ENCODE peak calls at places on chromosomes 4 and X, in nine cellular contexts. One of them, this sample, is unnamed.

GRCh38 chr4:88275516-88275915 is 8.8 kb downstream of the PPM1K start:
- DNase-seq in fibroblast of pulmonary artery: no peak
- DNase-seq in thoracic aorta: no peak
- DNase-seq in AG04450: no peak
- DNase-seq in upper lobe of right lung: no peak
- DNase-seq in bronchial epithelial cell: no peak
- DNase-seq in fibroblast of the aortic adventitia: no peak
- DNase-seq in epithelial cell of esophagus: no peak
- DNase-seq in cardiac muscle cell: no peak
- DNase-seq in this sample: no peak

GRCh38 chrX:133323450-133323849 is 91.8 kb downstream of the GPC4 start:
- DNase-seq in bronchial epithelial cell: peak
- DNase-seq in epithelial cell of esophagus: peak
- DNase-seq in cardiac muscle cell: no peak
- DNase-seq in fibroblast of pulmonary artery: no peak
- DNase-seq in thoracic aorta: no peak
- DNase-seq in AG04450: no peak
- DNase-seq in upper lobe of right lung: no peak
- DNase-seq in fibroblast of the aortic adventitia: no peak
- DNase-seq in this sample: no peak

GRCh38 chrX:20530319-20530979 is 263.7 kb upstream of the RPS6KA3 start:
- DNase-seq in upper lobe of right lung: no peak
- DNase-seq in epithelial cell of esophagus: peak
- DNase-seq in bronchial epithelial cell: peak
- DNase-seq in thoracic aorta: no peak
- DNase-seq in fibroblast of the aortic adventitia: peak
- DNase-seq in fibroblast of pulmonary artery: peak
- DNase-seq in cardiac muscle cell: peak
- DNase-seq in AG04450: no peak
- DNase-seq in this sample: no peak

GRCh38 chr4:182806259-182807252 is 110.6 kb downstream of the DCTD start:
- DNase-seq in thoracic aorta: no peak
- DNase-seq in bronchial epithelial cell: peak
- DNase-seq in upper lobe of right lung: peak
- DNase-seq in cardiac muscle cell: peak
- DNase-seq in fibroblast of the aortic adventitia: peak
- DNase-seq in fibroblast of pulmonary artery: peak
- DNase-seq in epithelial cell of esophagus: peak
- DNase-seq in AG04450: no peak
- DNase-seq in this sample: no peak

GRCh38 chr4:54233128-54233696 is 4.1 kb downstream of the PDGFRA start:
- DNase-seq in fibroblast of the aortic adventitia: peak
- DNase-seq in epithelial cell of esophagus: peak
- DNase-seq in cardiac muscle cell: peak
- DNase-seq in fibroblast of pulmonary artery: peak
- DNase-seq in upper lobe of right lung: peak
- DNase-seq in bronchial epithelial cell: peak
- DNase-seq in thoracic aorta: no peak
- DNase-seq in AG04450: peak
- DNase-seq in this sample: no peak

GRCh38 chr4:1752284-1753041 is 31.1 kb downstream of the TACC3 start:
- DNase-seq in AG04450: no peak
- DNase-seq in fibroblast of the aortic adventitia: no peak
- DNase-seq in cardiac muscle cell: peak
- DNase-seq in epithelial cell of esophagus: peak
- DNase-seq in bronchial epithelial cell: peak
- DNase-seq in fibroblast of pulmonary artery: peak
- DNase-seq in upper lobe of right lung: peak
- DNase-seq in thoracic aorta: no peak
- DNase-seq in this sample: no peak

GRCh38 chrX:15790766-15791380 is 589 bp downstream of the ZRSR2 start:
- DNase-seq in thoracic aorta: no peak
- DNase-seq in cardiac muscle cell: peak
- DNase-seq in fibroblast of pulmonary artery: peak
- DNase-seq in epithelial cell of esophagus: no peak
- DNase-seq in fibroblast of the aortic adventitia: peak
- DNase-seq in upper lobe of right lung: no peak
- DNase-seq in AG04450: no peak
- DNase-seq in bronchial epithelial cell: peak
- DNase-seq in this sample: no peak

GRCh38 chr4:27721193-27721592 is 860.6 kb downstream of the STIM2 start:
- DNase-seq in bronchial epithelial cell: no peak
- DNase-seq in epithelial cell of esophagus: no peak
- DNase-seq in fibroblast of the aortic adventitia: no peak
- DNase-seq in fibroblast of pulmonary artery: no peak
- DNase-seq in thoracic aorta: no peak
- DNase-seq in AG04450: no peak
- DNase-seq in cardiac muscle cell: no peak
- DNase-seq in upper lobe of right lung: no peak
- DNase-seq in this sample: no peak

GRCh38 chr4:115113382-115114106 is at the start of gene NDST4:
- DNase-seq in fibroblast of pulmonary artery: peak
- DNase-seq in fibroblast of the aortic adventitia: no peak
- DNase-seq in AG04450: no peak
- DNase-seq in bronchial epithelial cell: peak
- DNase-seq in thoracic aorta: no peak
- DNase-seq in upper lobe of right lung: no peak
- DNase-seq in cardiac muscle cell: peak
- DNase-seq in epithelial cell of esophagus: peak
- DNase-seq in this sample: no peak

GRCh38 chr4:183098080-183098722 is 856 bp upstream of the WWC2 start:
- DNase-seq in fibroblast of the aortic adventitia: peak
- DNase-seq in fibroblast of pulmonary artery: peak
- DNase-seq in epithelial cell of esophagus: peak
- DNase-seq in AG04450: no peak
- DNase-seq in upper lobe of right lung: peak
- DNase-seq in thoracic aorta: no peak
- DNase-seq in cardiac muscle cell: peak
- DNase-seq in bronchial epithelial cell: no peak
- DNase-seq in this sample: no peak

GRCh38 chrX:151825927-151826471 is 86.7 kb upstream of the MAGEA4 start:
- DNase-seq in epithelial cell of esophagus: peak
- DNase-seq in cardiac muscle cell: peak
- DNase-seq in fibroblast of the aortic adventitia: peak
- DNase-seq in fibroblast of pulmonary artery: peak
- DNase-seq in AG04450: peak
- DNase-seq in upper lobe of right lung: no peak
- DNase-seq in thoracic aorta: no peak
- DNase-seq in bronchial epithelial cell: peak
- DNase-seq in this sample: peak

GRCh38 chr4:150268444-150268843 is 190.2 kb downstream of the DCLK2 start:
- DNase-seq in upper lobe of right lung: no peak
- DNase-seq in fibroblast of the aortic adventitia: no peak
- DNase-seq in fibroblast of pulmonary artery: peak
- DNase-seq in AG04450: no peak
- DNase-seq in thoracic aorta: no peak
- DNase-seq in epithelial cell of esophagus: peak
- DNase-seq in bronchial epithelial cell: peak
- DNase-seq in cardiac muscle cell: no peak
- DNase-seq in this sample: no peak

GRCh38 chr4:88765729-88766128 is 68.1 kb upstream of the NAP1L5 start:
- DNase-seq in upper lobe of right lung: no peak
- DNase-seq in fibroblast of the aortic adventitia: peak
- DNase-seq in epithelial cell of esophagus: peak
- DNase-seq in thoracic aorta: peak
- DNase-seq in cardiac muscle cell: peak
- DNase-seq in bronchial epithelial cell: peak
- DNase-seq in AG04450: no peak
- DNase-seq in fibroblast of pulmonary artery: peak
- DNase-seq in this sample: peak

GRCh38 chr4:39729557-39729956 is 31.6 kb downstream of the UBE2K start:
- DNase-seq in thoracic aorta: no peak
- DNase-seq in bronchial epithelial cell: peak
- DNase-seq in cardiac muscle cell: peak
- DNase-seq in upper lobe of right lung: no peak
- DNase-seq in epithelial cell of esophagus: peak
- DNase-seq in AG04450: no peak
- DNase-seq in fibroblast of pulmonary artery: peak
- DNase-seq in fibroblast of the aortic adventitia: peak
- DNase-seq in this sample: no peak

GRCh38 chr4:41632481-41633073 is 94.6 kb downstream of the LIMCH1 start:
- DNase-seq in upper lobe of right lung: no peak
- DNase-seq in cardiac muscle cell: no peak
- DNase-seq in AG04450: no peak
- DNase-seq in bronchial epithelial cell: no peak
- DNase-seq in fibroblast of the aortic adventitia: no peak
- DNase-seq in epithelial cell of esophagus: no peak
- DNase-seq in thoracic aorta: no peak
- DNase-seq in fibroblast of pulmonary artery: no peak
- DNase-seq in this sample: no peak

GRCh38 chrX:39869846-39870601 is 227.7 kb downstream of the BCOR start:
- DNase-seq in epithelial cell of esophagus: peak
- DNase-seq in thoracic aorta: no peak
- DNase-seq in upper lobe of right lung: no peak
- DNase-seq in fibroblast of the aortic adventitia: peak
- DNase-seq in cardiac muscle cell: peak
- DNase-seq in bronchial epithelial cell: peak
- DNase-seq in AG04450: no peak
- DNase-seq in fibroblast of pulmonary artery: peak
- DNase-seq in this sample: no peak

GRCh38 chr4:48904541-48905142 is 1.9 kb downstream of the OCIAD2 start:
- DNase-seq in bronchial epithelial cell: no peak
- DNase-seq in AG04450: no peak
- DNase-seq in fibroblast of the aortic adventitia: no peak
- DNase-seq in epithelial cell of esophagus: no peak
- DNase-seq in thoracic aorta: no peak
- DNase-seq in upper lobe of right lung: no peak
- DNase-seq in cardiac muscle cell: no peak
- DNase-seq in fibroblast of pulmonary artery: peak
- DNase-seq in this sample: no peak

GRCh38 chr4:11954093-11954492 is 525.4 kb upstream of the HS3ST1 start:
- DNase-seq in fibroblast of pulmonary artery: peak
- DNase-seq in bronchial epithelial cell: peak
- DNase-seq in epithelial cell of esophagus: peak
- DNase-seq in upper lobe of right lung: no peak
- DNase-seq in thoracic aorta: no peak
- DNase-seq in fibroblast of the aortic adventitia: peak
- DNase-seq in cardiac muscle cell: peak
- DNase-seq in AG04450: no peak
- DNase-seq in this sample: no peak
- TF ChIP-seq CTCF in fibroblast of pulmonary artery: peak
- TF ChIP-seq CTCF in bronchial epithelial cell: peak
- TF ChIP-seq CTCF in epithelial cell of esophagus: peak
- TF ChIP-seq CTCF in upper lobe of right lung: peak
- TF ChIP-seq CTCF in thoracic aorta: no peak
- TF ChIP-seq CTCF in fibroblast of the aortic adventitia: peak
- TF ChIP-seq CTCF in cardiac muscle cell: peak
- TF ChIP-seq CTCF in AG04450: no peak
- TF ChIP-seq CTCF in this sample: no peak

DNA sequence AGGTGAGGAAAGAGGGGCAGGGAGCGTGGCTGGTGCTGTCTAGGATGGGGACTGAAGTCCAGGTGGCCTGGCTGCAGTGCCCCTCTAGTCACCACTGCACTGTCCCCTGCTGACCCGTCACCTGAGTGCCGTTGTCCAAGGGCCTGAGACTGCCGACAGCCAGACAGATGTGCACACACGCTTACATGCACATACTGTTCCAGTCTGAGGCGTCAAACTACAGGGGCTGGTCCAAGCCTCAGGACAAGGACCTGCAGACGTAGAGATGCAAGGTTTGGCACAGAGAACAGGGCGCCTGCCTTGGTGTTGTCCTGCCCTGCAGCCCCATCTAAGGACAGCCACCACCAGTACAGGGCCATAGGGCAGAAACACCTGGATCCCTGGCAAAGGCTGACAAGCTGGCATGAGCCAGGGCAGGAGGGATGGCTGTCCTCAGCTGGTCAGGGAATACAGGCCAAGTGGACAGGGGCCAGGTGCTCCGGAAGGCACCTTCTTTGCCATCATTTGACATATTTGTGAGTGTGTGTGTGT is 1.7 kb downstream of the SLC2A9 start:
- DNase-seq in AG04450: no peak
- DNase-seq in fibroblast of the aortic adventitia: no peak
- DNase-seq in thoracic aorta: no peak
- DNase-seq in fibroblast of pulmonary artery: no peak
- DNase-seq in epithelial cell of esophagus: peak
- DNase-seq in upper lobe of right lung: no peak
- DNase-seq in cardiac muscle cell: no peak
- DNase-seq in bronchial epithelial cell: no peak
- DNase-seq in this sample: no peak
- H3K4me3 ChIP-seq in AG04450: peak
- H3K4me3 ChIP-seq in fibroblast of the aortic adventitia: peak
- H3K4me3 ChIP-seq in thoracic aorta: peak
- H3K4me3 ChIP-seq in fibroblast of pulmonary artery: peak
- H3K4me3 ChIP-seq in epithelial cell of esophagus: peak
- H3K4me3 ChIP-seq in upper lobe of right lung: peak
- H3K4me3 ChIP-seq in cardiac muscle cell: peak
- H3K4me3 ChIP-seq in bronchial epithelial cell: peak
- H3K4me3 ChIP-seq in this sample: peak

DNA sequence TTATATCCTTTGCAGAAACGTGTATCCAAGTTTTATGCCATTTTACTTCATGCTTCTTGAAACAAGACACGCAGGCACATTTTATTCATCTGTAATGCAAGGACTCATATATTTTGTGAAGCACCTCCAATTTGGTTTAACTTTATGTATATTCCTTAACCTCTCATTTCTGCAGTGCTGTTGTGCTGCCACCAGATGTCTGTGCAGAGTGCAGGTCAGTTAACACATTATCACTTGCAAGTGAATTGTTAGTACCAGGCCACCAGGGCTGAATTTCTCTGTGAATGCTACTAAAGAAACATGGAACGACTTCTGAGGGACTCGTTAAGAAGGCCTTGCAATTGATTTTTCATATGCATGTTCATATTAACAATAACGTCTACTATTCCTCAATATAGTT is 770.4 kb downstream of the NLGN4X start:
- DNase-seq in AG04450: no peak
- DNase-seq in bronchial epithelial cell: no peak
- DNase-seq in thoracic aorta: no peak
- DNase-seq in cardiac muscle cell: no peak
- DNase-seq in epithelial cell of esophagus: no peak
- DNase-seq in fibroblast of the aortic adventitia: no peak
- DNase-seq in upper lobe of right lung: no peak
- DNase-seq in fibroblast of pulmonary artery: no peak
- DNase-seq in this sample: no peak
- TF ChIP-seq CTCF in AG04450: no peak
- TF ChIP-seq CTCF in bronchial epithelial cell: no peak
- TF ChIP-seq CTCF in thoracic aorta: no peak
- TF ChIP-seq CTCF in cardiac muscle cell: no peak
- TF ChIP-seq CTCF in epithelial cell of esophagus: no peak
- TF ChIP-seq CTCF in fibroblast of the aortic adventitia: no peak
- TF ChIP-seq CTCF in upper lobe of right lung: no peak
- TF ChIP-seq CTCF in fibroblast of pulmonary artery: no peak
- TF ChIP-seq CTCF in this sample: no peak

DNA sequence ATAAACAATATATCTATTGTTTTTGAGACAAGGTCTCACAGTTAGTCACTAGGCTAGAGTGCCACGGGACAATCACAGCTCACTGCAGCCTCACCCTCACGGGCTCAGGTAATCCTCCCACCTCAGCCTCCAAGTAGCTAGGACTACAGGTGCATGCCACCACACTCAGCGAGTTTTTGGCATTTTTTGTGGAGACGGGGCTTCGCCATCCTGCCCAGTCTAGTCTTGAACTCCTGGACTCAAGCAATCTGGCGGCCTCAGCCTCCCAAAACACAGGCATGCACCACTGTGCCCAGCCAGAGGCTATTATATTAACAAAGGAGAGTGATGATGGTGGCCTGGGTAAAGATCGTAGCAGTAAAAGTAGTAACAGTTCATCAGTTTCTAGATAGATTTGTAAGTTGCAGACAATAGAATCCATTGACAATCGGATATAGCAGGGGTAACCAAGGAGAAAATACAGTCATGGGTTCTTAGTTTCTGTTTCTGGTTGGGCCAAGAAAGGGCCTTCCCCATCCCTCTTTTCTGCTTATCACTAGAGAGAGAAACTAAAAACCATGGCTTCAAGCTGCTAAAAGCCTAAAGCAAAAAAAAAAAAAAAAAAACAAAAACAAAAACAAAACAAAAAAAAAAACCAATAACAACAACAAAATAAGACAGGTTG is 60.6 kb downstream of the ANXA10 start:
- DNase-seq in upper lobe of right lung: no peak
- DNase-seq in fibroblast of the aortic adventitia: peak
- DNase-seq in cardiac muscle cell: no peak
- DNase-seq in bronchial epithelial cell: no peak
- DNase-seq in thoracic aorta: no peak
- DNase-seq in AG04450: no peak
- DNase-seq in epithelial cell of esophagus: no peak
- DNase-seq in fibroblast of pulmonary artery: no peak
- DNase-seq in this sample: no peak
- H3K4me3 ChIP-seq in upper lobe of right lung: peak
- H3K4me3 ChIP-seq in fibroblast of the aortic adventitia: no peak
- H3K4me3 ChIP-seq in cardiac muscle cell: no peak
- H3K4me3 ChIP-seq in bronchial epithelial cell: no peak
- H3K4me3 ChIP-seq in thoracic aorta: no peak
- H3K4me3 ChIP-seq in AG04450: no peak
- H3K4me3 ChIP-seq in epithelial cell of esophagus: no peak
- H3K4me3 ChIP-seq in fibroblast of pulmonary artery: no peak
- H3K4me3 ChIP-seq in this sample: no peak